ENCODE peak calls at places on chromosomes 1 and 21, in ten cellular contexts. One of them, this sample, is unnamed. For H3K4me1, the result is how much of the 10 kb centered on the place peaks cover.

GRCh38 chr1:115437146-115437639 is 99.1 kb upstream of the NGF start:
- DNase-seq in A549: no peak
- DNase-seq in suprapubic skin: no peak
- DNase-seq in left ventricle myocardium inferior: no peak
- DNase-seq in CD4-positive, CD25-positive, alpha-beta regulatory T cell: no peak
- DNase-seq in BE2C: no peak
- DNase-seq in tibial nerve: no peak
- DNase-seq in endothelial cell of umbilical vein: no peak
- DNase-seq in mesendoderm: no peak
- DNase-seq in CD8-positive, alpha-beta T cell: no peak
- DNase-seq in this sample: no peak

GRCh38 chr1:28601696-28602095 is 9.6 kb downstream of the RAB42 start:
- DNase-seq in CD8-positive, alpha-beta T cell: no peak
- DNase-seq in suprapubic skin: no peak
- DNase-seq in endothelial cell of umbilical vein: peak
- DNase-seq in mesendoderm: peak
- DNase-seq in BE2C: no peak
- DNase-seq in left ventricle myocardium inferior: no peak
- DNase-seq in tibial nerve: no peak
- DNase-seq in A549: no peak
- DNase-seq in CD4-positive, CD25-positive, alpha-beta regulatory T cell: no peak
- DNase-seq in this sample: no peak

GRCh38 chr1:218548764-218549163 is 203.6 kb downstream of the TGFB2 start:
- DNase-seq in CD4-positive, CD25-positive, alpha-beta regulatory T cell: no peak
- DNase-seq in tibial nerve: no peak
- DNase-seq in endothelial cell of umbilical vein: no peak
- DNase-seq in CD8-positive, alpha-beta T cell: no peak
- DNase-seq in left ventricle myocardium inferior: no peak
- DNase-seq in suprapubic skin: no peak
- DNase-seq in mesendoderm: no peak
- DNase-seq in BE2C: no peak
- DNase-seq in A549: no peak
- DNase-seq in this sample: no peak

GRCh38 chr1:201354901-201355295 is 22.6 kb downstream of the TNNT2 start:
- DNase-seq in suprapubic skin: no peak
- DNase-seq in mesendoderm: no peak
- DNase-seq in CD8-positive, alpha-beta T cell: no peak
- DNase-seq in BE2C: no peak
- DNase-seq in tibial nerve: no peak
- DNase-seq in A549: no peak
- DNase-seq in CD4-positive, CD25-positive, alpha-beta regulatory T cell: no peak
- DNase-seq in left ventricle myocardium inferior: peak
- DNase-seq in endothelial cell of umbilical vein: no peak
- DNase-seq in this sample: no peak

GRCh38 chr21:33479679-33480480 is at the start of gene TMEM50B:
- DNase-seq in left ventricle myocardium inferior: peak
- DNase-seq in CD4-positive, CD25-positive, alpha-beta regulatory T cell: peak
- DNase-seq in endothelial cell of umbilical vein: peak
- DNase-seq in CD8-positive, alpha-beta T cell: peak
- DNase-seq in tibial nerve: peak
- DNase-seq in BE2C: peak
- DNase-seq in mesendoderm: peak
- DNase-seq in A549: peak
- DNase-seq in suprapubic skin: peak
- DNase-seq in this sample: peak

GRCh38 chr1:174049514-174049913 is 27.4 kb upstream of the RC3H1 start:
- DNase-seq in CD8-positive, alpha-beta T cell: no peak
- DNase-seq in CD4-positive, CD25-positive, alpha-beta regulatory T cell: no peak
- DNase-seq in tibial nerve: no peak
- DNase-seq in mesendoderm: no peak
- DNase-seq in endothelial cell of umbilical vein: no peak
- DNase-seq in BE2C: no peak
- DNase-seq in suprapubic skin: no peak
- DNase-seq in left ventricle myocardium inferior: no peak
- DNase-seq in A549: no peak
- DNase-seq in this sample: no peak

GRCh38 chr1:109239580-109240068 is 9.7 kb upstream of the CELSR2 start:
- DNase-seq in BE2C: peak
- DNase-seq in tibial nerve: no peak
- DNase-seq in endothelial cell of umbilical vein: peak
- DNase-seq in A549: peak
- DNase-seq in suprapubic skin: peak
- DNase-seq in CD4-positive, CD25-positive, alpha-beta regulatory T cell: no peak
- DNase-seq in CD8-positive, alpha-beta T cell: peak
- DNase-seq in left ventricle myocardium inferior: no peak
- DNase-seq in mesendoderm: peak
- DNase-seq in this sample: no peak

GRCh38 chr1:22527122-22527521 is 36.2 kb upstream of the EPHA8 start:
- DNase-seq in tibial nerve: no peak
- DNase-seq in endothelial cell of umbilical vein: no peak
- DNase-seq in CD8-positive, alpha-beta T cell: no peak
- DNase-seq in CD4-positive, CD25-positive, alpha-beta regulatory T cell: no peak
- DNase-seq in suprapubic skin: peak
- DNase-seq in mesendoderm: peak
- DNase-seq in A549: no peak
- DNase-seq in BE2C: peak
- DNase-seq in left ventricle myocardium inferior: no peak
- DNase-seq in this sample: no peak

DNA sequence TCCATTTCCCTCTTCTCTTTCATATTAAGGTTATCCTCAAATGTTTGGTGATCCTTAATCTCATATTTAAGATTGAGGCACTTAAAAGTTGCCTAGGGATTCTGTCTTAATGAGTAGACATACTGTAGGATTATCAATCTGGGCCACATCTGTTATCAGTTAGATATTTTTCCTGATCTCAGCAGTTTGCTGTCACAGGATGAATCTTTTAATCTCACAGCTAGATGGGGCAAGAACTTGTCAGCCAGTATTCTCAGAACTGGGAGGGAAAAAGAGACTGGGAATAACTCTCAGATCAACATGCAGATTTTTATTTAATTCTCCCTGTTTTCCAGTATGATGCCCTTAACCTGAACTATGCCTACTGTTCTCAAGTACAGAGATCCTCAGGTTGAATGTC is 14.0 kb downstream of the ZNF644 start:
- DNase-seq in suprapubic skin: no peak
- DNase-seq in CD8-positive, alpha-beta T cell: no peak
- DNase-seq in CD4-positive, CD25-positive, alpha-beta regulatory T cell: no peak
- DNase-seq in endothelial cell of umbilical vein: no peak
- DNase-seq in tibial nerve: no peak
- DNase-seq in mesendoderm: peak
- DNase-seq in left ventricle myocardium inferior: no peak
- DNase-seq in BE2C: no peak
- DNase-seq in A549: no peak
- DNase-seq in this sample: no peak
- H3K4me1 ChIP-seq in suprapubic skin: under half
- H3K4me1 ChIP-seq in CD8-positive, alpha-beta T cell: under half
- H3K4me1 ChIP-seq in CD4-positive, CD25-positive, alpha-beta regulatory T cell: under half
- H3K4me1 ChIP-seq in endothelial cell of umbilical vein: under half
- H3K4me1 ChIP-seq in tibial nerve: under half
- H3K4me1 ChIP-seq in mesendoderm: under half
- H3K4me1 ChIP-seq in left ventricle myocardium inferior: half or more
- H3K4me1 ChIP-seq in BE2C: under half
- H3K4me1 ChIP-seq in A549: under half
- H3K4me1 ChIP-seq in this sample: half or more

DNA sequence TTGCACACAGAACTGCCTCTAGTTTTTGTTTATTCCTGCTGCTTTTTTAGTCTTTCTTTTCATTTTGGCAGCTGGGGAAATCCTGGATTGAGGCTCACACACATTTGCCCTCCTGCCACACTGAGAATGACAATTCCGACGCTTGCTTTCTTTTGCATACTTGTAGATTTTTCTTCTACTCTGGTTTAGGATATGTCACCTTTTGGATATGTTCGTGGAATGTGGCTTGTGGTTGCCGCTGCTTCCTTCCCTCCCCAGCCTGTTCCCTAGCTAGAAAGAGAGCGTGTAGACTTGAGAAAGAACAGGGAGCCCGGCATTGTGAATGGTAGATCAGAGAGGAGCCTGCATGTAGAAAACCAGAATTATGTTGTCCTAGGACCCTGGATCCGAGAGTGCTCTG is 56.0 kb downstream of the PEX14 start:
- DNase-seq in left ventricle myocardium inferior: no peak
- DNase-seq in A549: no peak
- DNase-seq in CD8-positive, alpha-beta T cell: no peak
- DNase-seq in suprapubic skin: no peak
- DNase-seq in mesendoderm: peak
- DNase-seq in CD4-positive, CD25-positive, alpha-beta regulatory T cell: no peak
- DNase-seq in endothelial cell of umbilical vein: no peak
- DNase-seq in BE2C: no peak
- DNase-seq in tibial nerve: no peak
- DNase-seq in this sample: no peak
- H3K4me3 ChIP-seq in left ventricle myocardium inferior: no peak
- H3K4me3 ChIP-seq in A549: no peak
- H3K4me3 ChIP-seq in CD8-positive, alpha-beta T cell: no peak
- H3K4me3 ChIP-seq in suprapubic skin: no peak
- H3K4me3 ChIP-seq in mesendoderm: no peak
- H3K4me3 ChIP-seq in CD4-positive, CD25-positive, alpha-beta regulatory T cell: no peak
- H3K4me3 ChIP-seq in endothelial cell of umbilical vein: no peak
- H3K4me3 ChIP-seq in BE2C: no peak
- H3K4me3 ChIP-seq in tibial nerve: no peak
- H3K4me3 ChIP-seq in this sample: no peak

DNA sequence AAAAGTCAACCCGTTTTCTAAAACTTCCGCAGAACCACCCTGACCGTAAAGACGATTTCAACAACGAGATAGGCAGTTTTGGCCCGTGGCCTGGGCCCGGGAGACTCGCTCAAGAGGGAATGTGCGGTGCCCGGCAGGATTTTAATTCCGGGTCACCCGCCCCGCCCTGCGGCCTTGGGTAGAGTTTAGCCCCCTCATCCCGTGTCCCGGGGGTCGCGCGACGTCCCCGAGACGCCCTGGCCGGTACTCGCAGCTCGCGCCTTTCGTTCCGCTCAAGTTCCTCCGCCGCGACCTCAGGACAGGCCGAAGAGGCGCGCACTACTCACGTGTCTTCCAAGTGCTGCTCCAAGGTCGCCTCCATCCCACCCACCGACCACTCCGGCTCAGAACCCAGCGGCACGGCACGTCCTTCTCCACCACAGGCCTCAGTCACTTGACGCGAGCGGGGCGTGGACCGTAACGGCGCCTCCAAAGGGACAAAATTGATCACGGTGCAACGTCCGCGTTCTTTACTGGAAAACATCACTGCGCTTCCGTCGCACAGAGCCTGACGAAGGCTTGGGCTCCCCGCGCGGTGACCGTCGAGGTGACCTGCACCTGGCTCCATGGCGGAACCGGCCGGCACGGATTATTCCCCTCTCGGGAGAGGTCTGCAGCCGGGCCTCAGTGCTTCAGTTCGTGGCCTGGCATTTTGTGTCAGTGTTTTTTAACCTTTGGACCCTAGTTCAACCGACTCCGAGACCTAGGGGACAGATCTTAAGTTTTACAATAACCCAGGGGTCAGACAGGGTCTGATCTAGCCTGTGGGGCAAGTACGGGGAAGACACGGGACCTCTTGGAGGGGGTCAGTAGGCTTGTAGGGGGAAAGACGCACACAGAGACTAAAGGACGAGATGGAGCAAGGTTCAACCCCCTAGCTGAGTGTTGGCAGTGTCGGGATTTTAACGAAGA is at the start of gene LAMTOR5:
- DNase-seq in suprapubic skin: peak
- DNase-seq in CD8-positive, alpha-beta T cell: peak
- DNase-seq in mesendoderm: peak
- DNase-seq in left ventricle myocardium inferior: peak
- DNase-seq in tibial nerve: peak
- DNase-seq in CD4-positive, CD25-positive, alpha-beta regulatory T cell: peak
- DNase-seq in A549: peak
- DNase-seq in BE2C: peak
- DNase-seq in endothelial cell of umbilical vein: peak
- DNase-seq in this sample: peak
- H3K4me1 ChIP-seq in suprapubic skin: under half
- H3K4me1 ChIP-seq in CD8-positive, alpha-beta T cell: under half
- H3K4me1 ChIP-seq in mesendoderm: under half
- H3K4me1 ChIP-seq in left ventricle myocardium inferior: under half
- H3K4me1 ChIP-seq in tibial nerve: under half
- H3K4me1 ChIP-seq in CD4-positive, CD25-positive, alpha-beta regulatory T cell: under half
- H3K4me1 ChIP-seq in A549: under half
- H3K4me1 ChIP-seq in BE2C: under half
- H3K4me1 ChIP-seq in endothelial cell of umbilical vein: under half
- H3K4me1 ChIP-seq in this sample: under half

GRCh38 chr21:16589499-16589898 is 859.7 kb downstream of the USP25 start:
- DNase-seq in tibial nerve: no peak
- DNase-seq in A549: no peak
- DNase-seq in BE2C: no peak
- DNase-seq in left ventricle myocardium inferior: no peak
- DNase-seq in suprapubic skin: no peak
- DNase-seq in endothelial cell of umbilical vein: no peak
- DNase-seq in mesendoderm: no peak
- DNase-seq in CD8-positive, alpha-beta T cell: no peak
- DNase-seq in CD4-positive, CD25-positive, alpha-beta regulatory T cell: no peak
- DNase-seq in this sample: no peak

GRCh38 chr21:16588433-16588860 is 858.7 kb downstream of the USP25 start:
- DNase-seq in CD8-positive, alpha-beta T cell: no peak
- DNase-seq in A549: peak
- DNase-seq in BE2C: peak
- DNase-seq in endothelial cell of umbilical vein: no peak
- DNase-seq in left ventricle myocardium inferior: peak
- DNase-seq in mesendoderm: peak
- DNase-seq in suprapubic skin: peak
- DNase-seq in tibial nerve: peak
- DNase-seq in CD4-positive, CD25-positive, alpha-beta regulatory T cell: no peak
- DNase-seq in this sample: no peak

GRCh38 chr21:16587141-16587570 is 857.4 kb downstream of the USP25 start:
- DNase-seq in endothelial cell of umbilical vein: peak
- DNase-seq in suprapubic skin: no peak
- DNase-seq in BE2C: peak
- DNase-seq in mesendoderm: peak
- DNase-seq in left ventricle myocardium inferior: peak
- DNase-seq in A549: peak
- DNase-seq in tibial nerve: peak
- DNase-seq in CD4-positive, CD25-positive, alpha-beta regulatory T cell: no peak
- DNase-seq in CD8-positive, alpha-beta T cell: no peak
- DNase-seq in this sample: no peak

GRCh38 chr21:16589046-16589445 is 859.3 kb downstream of the USP25 start:
- DNase-seq in A549: no peak
- DNase-seq in mesendoderm: no peak
- DNase-seq in BE2C: no peak
- DNase-seq in CD4-positive, CD25-positive, alpha-beta regulatory T cell: no peak
- DNase-seq in endothelial cell of umbilical vein: no peak
- DNase-seq in suprapubic skin: no peak
- DNase-seq in tibial nerve: no peak
- DNase-seq in left ventricle myocardium inferior: no peak
- DNase-seq in CD8-positive, alpha-beta T cell: no peak
- DNase-seq in this sample: no peak

DNA sequence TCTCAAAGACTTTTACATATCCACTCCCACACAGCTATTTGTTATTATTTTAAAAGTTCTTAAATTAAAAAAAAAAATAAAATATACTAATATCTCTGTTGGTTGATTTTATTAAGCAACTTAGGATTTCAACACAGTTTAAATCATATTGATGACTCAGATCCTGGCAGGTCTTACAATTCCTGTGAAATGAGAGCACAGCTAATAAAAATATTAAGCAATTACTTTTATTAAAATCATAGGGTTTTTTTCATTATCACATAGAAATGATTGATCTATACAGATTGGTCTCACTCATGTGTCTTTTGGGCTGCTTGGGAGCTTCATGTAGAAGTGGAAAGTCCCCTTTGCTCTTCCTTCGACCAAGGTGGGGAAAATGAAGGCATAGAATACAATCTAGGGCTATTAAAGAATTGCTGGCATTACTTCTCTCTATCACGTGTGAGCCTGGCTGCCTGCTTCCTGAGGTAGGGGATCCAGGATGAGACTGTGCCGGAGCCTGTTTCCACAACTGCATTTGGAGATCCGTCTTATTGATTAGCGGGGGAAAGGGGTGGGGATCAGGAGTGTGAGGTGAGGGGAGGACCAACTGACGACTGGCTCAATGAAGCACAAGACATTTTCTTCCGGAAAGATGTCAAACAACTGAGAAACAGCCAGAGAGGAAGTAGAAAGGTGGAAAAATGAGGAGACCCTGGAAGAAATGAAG is 858.0 kb downstream of the USP25 start:
- DNase-seq in endothelial cell of umbilical vein: peak
- DNase-seq in tibial nerve: peak
- DNase-seq in A549: no peak
- DNase-seq in mesendoderm: no peak
- DNase-seq in CD4-positive, CD25-positive, alpha-beta regulatory T cell: no peak
- DNase-seq in BE2C: peak
- DNase-seq in CD8-positive, alpha-beta T cell: no peak
- DNase-seq in suprapubic skin: no peak
- DNase-seq in left ventricle myocardium inferior: no peak
- DNase-seq in this sample: no peak
- H3K4me3 ChIP-seq in endothelial cell of umbilical vein: no peak
- H3K4me3 ChIP-seq in tibial nerve: peak
- H3K4me3 ChIP-seq in A549: peak
- H3K4me3 ChIP-seq in mesendoderm: no peak
- H3K4me3 ChIP-seq in CD4-positive, CD25-positive, alpha-beta regulatory T cell: no peak
- H3K4me3 ChIP-seq in BE2C: peak
- H3K4me3 ChIP-seq in CD8-positive, alpha-beta T cell: no peak
- H3K4me3 ChIP-seq in suprapubic skin: peak
- H3K4me3 ChIP-seq in left ventricle myocardium inferior: peak
- H3K4me3 ChIP-seq in this sample: no peak